ENCODE peak calls at places on chromosomes 4 and X, in four cellular contexts. V is testis, E is posterior cingulate gyrus, Z is NCI-H2107. G is an unnamed sample.

GRCh38 chr4:41701961-41702360 is 46.6 kb downstream of the PHOX2B start:
- DNase-seq in Z (no peak), E (no peak), V (no peak), G (no peak)

GRCh38 chrX:96684339-96685204 is at the start of gene DIAPH2:
- DNase-seq in V (peak), E (peak), Z (peak), G (peak)

GRCh38 chrX:21905976-21906375 is 34.5 kb upstream of the SMS start:
- DNase-seq in E (no peak), V (no peak), Z (no peak), G (no peak)

GRCh38 chrX:27966955-27967354 is 14.3 kb downstream of the DCAF8L1 start:
- DNase-seq in E (no peak), V (no peak), Z (no peak), G (no peak)

GRCh38 chr4:146978641-146979040 is 33.0 kb upstream of the TTC29 start:
- DNase-seq in Z (no peak), V (no peak), E (no peak), G (no peak)

GRCh38 chr4:83556006-83556712 is 20.3 kb downstream of the GPAT3 start:
- DNase-seq in Z (no peak), E (no peak), V (no peak), G (no peak)

GRCh38 chr4:156312261-156312847 is 358.7 kb upstream of the CTSO start:
- DNase-seq in E (no peak), Z (no peak), V (no peak), G (no peak)

GRCh38 chrX:66045894-66046293 is 6.0 kb upstream of the VSIG4 start:
- DNase-seq in E (no peak), V (no peak), Z (no peak), G (no peak)

GRCh38 chr4:73822812-73823480 is 13.5 kb upstream of the CXCL6 start:
- DNase-seq in V (no peak), Z (no peak), E (no peak), G (no peak)